ENCODE peak calls at places on chromosomes 11 and 22, in four cellular contexts. S is PC-9, E is neural progenitor cell, M is mammary epithelial cell. H is an unnamed sample.

GRCh38 chr11:8206251-8207079 is 37.6 kb upstream of the RIC3 start:
- DNase-seq in S (no peak), E (peak), M (no peak), H (peak)

GRCh38 chr11:32325187-32325586 is 110.2 kb downstream of the WT1 start:
- DNase-seq in S (no peak), E (no peak), M (no peak), H (no peak)

GRCh38 chr11:102544594-102544993 is 14.0 kb upstream of the MMP7 start:
- DNase-seq in S (no peak), E (no peak), M (no peak), H (no peak)

GRCh38 chr11:26230021-26230420 is 101.9 kb upstream of the ANO3 start:
- DNase-seq in S (no peak), E (no peak), M (no peak), H (peak)

GRCh38 chr11:112302226-112302868 is 41.7 kb upstream of the PLET1 start:
- DNase-seq in S (no peak), E (peak), M (no peak), H (no peak)

GRCh38 chr11:9178716-9179115 is 86.4 kb downstream of the DENND5A start:
- DNase-seq in S (no peak), E (no peak), M (no peak), H (no peak)

GRCh38 chr22:31481129-31481528 is 8.5 kb downstream of the EIF4ENIF1 start:
- DNase-seq in S (no peak), E (no peak), M (no peak), H (no peak)

GRCh38 chr11:19191530-19192169 is 10.1 kb downstream of the CSRP3 start:
- DNase-seq in S (no peak), E (no peak), M (no peak), H (no peak)

GRCh38 chr11:3123761-3124733 is 41.1 kb downstream of the OSBPL5 start:
- DNase-seq in S (peak), E (no peak), M (peak), H (peak)

GRCh38 chr11:93735627-93736026 is 5.7 kb downstream of the TAF1D start:
- DNase-seq in S (no peak), E (no peak), M (no peak), H (no peak)

GRCh38 chr11:62850911-62851806 is 11.8 kb upstream of the WDR74 start:
- DNase-seq in S (peak), E (peak), M (no peak), H (no peak)

GRCh38 chr22:20487715-20488114 is 7.9 kb downstream of the KLHL22 start:
- DNase-seq in S (no peak), E (no peak), M (no peak), H (no peak)

GRCh38 chr11:130738618-130739017 is 177.7 kb downstream of the SNX19 start:
- DNase-seq in S (no peak), E (no peak), M (no peak), H (peak)

GRCh38 chr11:5369793-5370192 is 13.8 kb upstream of the OR51M1 start:
- DNase-seq in S (no peak), E (peak), M (no peak), H (no peak)

GRCh38 chr22:35634981-35635540 is 13.2 kb upstream of the APOL6 start:
- DNase-seq in S (no peak), E (no peak), M (no peak), H (no peak)

GRCh38 chr11:116052603-116053537 is 548.7 kb upstream of the CADM1 start:
- DNase-seq in S (no peak), E (peak), M (no peak), H (no peak)

GRCh38 chr11:79953629-79954028 is 512.8 kb upstream of the TENM4 start:
- DNase-seq in S (no peak), E (no peak), M (no peak), H (no peak)

GRCh38 chr11:92393218-92393617 is 168.6 kb downstream of the FAT3 start:
- DNase-seq in S (no peak), E (no peak), M (no peak), H (no peak)

GRCh38 chr11:120095516-120095915 is 42.4 kb downstream of the TRIM29 start:
- DNase-seq in S (no peak), E (no peak), M (no peak), H (no peak)

GRCh38 chr22:31692186-31692886 is 30.3 kb upstream of the PISD start:
- DNase-seq in S (no peak), E (no peak), M (peak), H (peak)

GRCh38 chr11:78691215-78691614 is 116.6 kb upstream of the NARS2 start:
- DNase-seq in S (no peak), E (no peak), M (no peak), H (no peak)

GRCh38 chr22:45240137-45240809 is 421 bp downstream of the KIAA0930 start:
- DNase-seq in S (no peak), E (peak), M (peak), H (no peak)

GRCh38 chr11:44316388-44317240 is 6.7 kb upstream of the ALX4 start:
- DNase-seq in S (no peak), E (peak), M (no peak), H (no peak)

GRCh38 chr11:28439403-28439802 is 331.2 kb downstream of the METTL15 start:
- DNase-seq in S (no peak), E (no peak), M (no peak), H (no peak)

GRCh38 chr11:65899356-65900124 is 648 bp downstream of the FOSL1 start:
- DNase-seq in S (peak), E (peak), M (no peak), H (peak)

GRCh38 chr11:121810291-121810690 is 305.7 kb downstream of the BLID start:
- DNase-seq in S (no peak), E (no peak), M (peak), H (peak)

GRCh38 chr11:78975081-78975480 is 400.4 kb upstream of the NARS2 start:
- DNase-seq in S (no peak), E (no peak), M (no peak), H (no peak)

GRCh38 chr11:34243620-34244493 is 114.0 kb downstream of the ABTB2 start:
- DNase-seq in S (peak), E (no peak), M (peak), H (peak)

GRCh38 chr11:130798280-130798679 is 118.0 kb downstream of the SNX19 start:
- DNase-seq in S (no peak), E (no peak), M (peak), H (peak)

GRCh38 chr22:46066691-46067090 is 83.6 kb upstream of the PPARA start:
- DNase-seq in S (no peak), E (no peak), M (peak), H (peak)

DNA sequence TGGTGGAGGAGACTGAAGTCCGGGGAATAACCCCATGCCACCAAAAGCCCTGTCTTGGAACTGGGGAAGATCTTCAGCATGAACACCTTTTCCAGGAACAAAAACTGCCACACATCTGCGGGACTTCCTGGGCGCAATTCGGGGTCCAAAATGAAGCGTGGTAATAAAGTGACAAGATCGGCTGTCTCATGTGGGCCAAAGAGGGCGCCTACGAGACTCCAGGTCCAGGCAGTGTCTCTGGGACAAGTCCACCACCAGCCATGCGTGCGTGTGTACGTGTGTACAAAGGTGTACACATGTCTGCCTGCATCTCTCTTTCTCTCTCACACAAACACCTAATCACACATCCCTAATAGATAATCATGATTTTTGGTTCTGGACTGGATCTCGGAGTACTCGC is 8.9 kb upstream of the MYBPC3 start:
- DNase-seq in S (no peak), E (no peak), M (no peak), H (no peak)
- TF ChIP-seq EZH2 in S (no peak), E (no peak), M (no peak), H (no peak)

GRCh38 chr22:38843716-38844660 is at the start of gene NPTXR:
- DNase-seq in S (peak), E (peak), M (no peak), H (no peak)
- TF ChIP-seq EZH2 in S (no peak), E (peak), M (peak), H (peak)

DNA sequence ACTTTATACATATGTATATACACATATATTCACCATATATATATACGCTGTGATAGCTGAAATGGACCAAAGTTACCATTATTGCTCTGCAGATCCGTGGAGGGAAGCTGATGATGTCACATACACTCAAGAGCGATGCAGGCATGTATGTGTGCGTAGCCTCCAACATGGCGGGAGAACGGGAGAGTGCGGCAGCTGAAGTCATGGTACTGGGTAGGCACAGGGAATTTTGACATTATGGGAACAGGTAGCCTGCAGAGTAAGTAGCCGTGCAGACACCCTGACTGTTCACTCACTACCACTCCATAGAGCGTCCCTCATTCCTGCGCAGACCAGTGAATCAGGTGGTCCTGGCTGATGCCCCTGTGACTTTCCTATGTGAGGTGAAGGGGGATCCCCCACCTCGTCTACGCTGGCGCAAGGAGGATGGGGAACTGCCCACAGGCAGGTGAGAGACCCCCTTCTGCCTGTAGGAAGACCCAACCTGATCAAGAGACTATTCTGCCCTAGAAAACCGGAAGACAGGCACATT is 4.7 kb downstream of the ROBO3 start:
- DNase-seq in S (no peak), E (no peak), M (no peak), H (no peak)
- TF ChIP-seq EZH2 in S (no peak), E (no peak), M (no peak), H (no peak)

DNA sequence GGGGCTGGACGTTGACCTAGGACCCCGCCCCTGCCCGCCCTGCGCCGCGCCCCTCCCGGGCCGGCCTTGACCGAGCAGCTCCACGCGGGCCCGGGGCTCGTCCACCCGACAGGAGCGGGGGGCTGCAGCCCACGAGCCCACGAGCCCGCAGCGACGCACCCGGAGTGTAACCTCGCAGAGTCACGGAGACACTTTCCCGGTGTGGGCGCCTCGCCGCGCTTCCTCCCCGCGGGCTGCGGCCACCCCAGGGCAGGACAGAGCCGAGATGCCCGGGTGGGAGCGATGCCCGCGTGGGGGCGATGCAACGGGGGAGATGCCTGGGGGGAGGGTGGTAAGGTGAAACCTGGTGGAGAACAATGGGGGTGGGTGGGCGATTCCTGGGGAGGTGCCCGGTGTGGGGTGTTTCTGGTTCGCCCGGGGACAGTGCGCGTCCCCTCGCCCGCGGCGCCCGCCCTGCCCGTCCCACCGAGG is 4.9 kb upstream of the ZBED4 start:
- DNase-seq in S (no peak), E (no peak), M (no peak), H (no peak)
- TF ChIP-seq EZH2 in S (no peak), E (peak), M (peak), H (peak)

GRCh38 chr11:64877390-64878222 is 815 bp downstream of the EHD1 start:
- DNase-seq in S (no peak), E (peak), M (no peak), H (no peak)
- TF ChIP-seq EZH2 in S (no peak), E (no peak), M (no peak), H (no peak)

DNA sequence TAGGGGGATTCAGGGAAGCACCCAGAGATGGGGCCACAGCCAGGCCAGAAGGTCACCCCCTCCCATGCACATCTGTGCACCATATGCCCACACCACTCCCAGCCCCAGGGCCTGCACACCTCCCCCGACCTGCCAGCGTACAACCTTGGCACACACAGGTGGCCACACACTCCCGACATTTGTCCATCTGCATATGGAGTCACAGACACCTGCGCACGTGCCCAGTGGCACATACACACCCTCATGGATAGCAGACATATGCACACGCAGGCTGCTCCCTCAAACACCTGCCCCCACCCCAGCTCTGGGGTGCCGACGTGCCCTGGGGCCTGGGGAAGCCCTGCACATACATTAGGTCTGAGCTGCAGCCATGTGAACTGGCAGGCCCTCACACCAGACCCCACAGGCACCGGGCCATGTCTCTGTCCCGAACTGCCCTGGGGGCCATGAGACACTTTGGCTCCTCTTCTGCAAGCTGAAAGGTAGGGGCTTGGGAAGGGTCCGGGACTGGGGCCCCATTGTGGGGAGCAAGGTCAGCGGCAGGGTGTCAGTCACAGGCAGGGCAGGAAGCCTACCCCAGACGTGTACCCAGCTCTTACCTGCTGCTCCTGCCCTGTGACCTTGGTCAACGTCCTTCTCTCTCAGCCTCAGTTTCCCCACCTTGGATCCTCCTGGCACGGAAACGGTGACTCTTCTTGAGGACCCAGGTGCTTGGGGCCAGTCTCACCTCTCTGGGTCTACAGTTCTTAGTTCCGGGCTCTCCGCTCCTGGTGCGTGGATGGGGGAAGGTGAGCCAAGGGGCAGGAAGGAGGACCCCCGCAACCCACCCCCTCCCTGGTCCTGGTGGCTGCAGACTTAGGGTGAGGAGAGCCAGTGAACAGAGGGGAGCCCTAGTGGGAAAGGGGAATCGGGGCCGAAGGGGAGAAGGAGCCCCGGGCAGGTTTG is 582 bp upstream of the CABP7 start:
- DNase-seq in S (no peak), E (no peak), M (no peak), H (no peak)
- TF ChIP-seq EZH2 in S (peak), E (peak), M (peak), H (peak)

H was measured in astrocyte.